ENCODE peak calls at places on chromosomes 6 and 20, in five cellular contexts. H, I, X, E and K are unnamed samples. For H3K4me1, the result is how much of the 10 kb centered on the place peaks cover.

GRCh38 chr6:149567846-149568585 is 1.8 kb downstream of the GINM1 start:
- DNase-seq in E (no peak), X (no peak), I (no peak), H (no peak), K (no peak)

GRCh38 chr6:34128045-34128444 is 17.8 kb downstream of the GRM4 start:
- DNase-seq in I (no peak), H (no peak), X (no peak), E (no peak), K (no peak)

GRCh38 chr6:15401120-15401519 is 155.3 kb downstream of the JARID2 start:
- DNase-seq in I (no peak), H (no peak), E (no peak), X (no peak), K (no peak)

GRCh38 chr6:29524444-29524843 is 35.1 kb downstream of the UBD start:
- DNase-seq in X (no peak), E (no peak), H (no peak), I (no peak), K (no peak)

GRCh38 chr6:49202923-49203322 is 260.1 kb downstream of the MMUT start:
- DNase-seq in E (no peak), I (no peak), H (no peak), X (no peak), K (no peak)

GRCh38 chr6:52152692-52153091 is 33.5 kb upstream of the IL17A start:
- DNase-seq in H (no peak), X (no peak), I (no peak), E (no peak), K (no peak)

GRCh38 chr6:129671442-129672344 is 38.3 kb downstream of the ARHGAP18 start:
- DNase-seq in I (no peak), E (no peak), H (no peak), X (no peak), K (no peak)

GRCh38 chr6:161257778-161258457 is 15.9 kb downstream of the AGPAT4 start:
- DNase-seq in I (peak), H (no peak), X (peak), E (no peak), K (no peak)

GRCh38 chr20:44701116-44701865 is 13.9 kb upstream of the CCN5 start:
- DNase-seq in I (no peak), X (no peak), E (no peak), H (peak), K (peak)

GRCh38 chr20:44701889-44702288 is 13.3 kb upstream of the CCN5 start:
- DNase-seq in X (no peak), E (no peak), I (no peak), H (no peak), K (peak)

GRCh38 chr20:44703956-44704488 is 11.1 kb upstream of the CCN5 start:
- DNase-seq in E (no peak), I (no peak), H (no peak), X (no peak), K (peak)

GRCh38 chr20:44703183-44703925 is 11.8 kb upstream of the CCN5 start:
- DNase-seq in I (no peak), X (no peak), H (no peak), E (no peak), K (no peak)

DNA sequence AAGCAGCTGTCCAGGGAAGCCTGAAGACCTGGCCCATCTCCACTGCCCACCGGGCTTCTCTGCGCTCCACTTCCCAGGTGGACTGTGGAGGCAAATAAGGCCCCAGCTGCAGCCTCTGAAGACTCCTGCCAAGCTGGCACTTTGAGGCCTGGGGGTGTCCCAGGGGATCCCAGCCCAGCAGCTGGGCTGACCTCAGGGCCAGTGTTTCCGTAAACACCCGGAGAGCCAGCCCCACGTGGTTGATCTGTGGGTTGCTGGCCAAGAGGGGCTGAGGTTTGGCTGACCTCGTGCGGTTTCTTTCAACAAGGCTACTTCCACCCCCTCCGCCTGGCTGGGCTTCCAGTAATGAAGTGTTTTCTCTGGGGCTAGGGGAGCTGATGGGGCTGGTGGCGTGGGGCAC is 12.4 kb upstream of the CCN5 start:
- DNase-seq in X (peak), H (peak), I (peak), E (peak), K (peak)
- H3K27ac ChIP-seq in X (peak), H (peak), I (no peak), E (peak), K (no peak)

GRCh38 chr20:63900373-63900772 is 5.4 kb downstream of the DNAJC5 start:
- DNase-seq in H (no peak), E (no peak), I (no peak), X (no peak), K (no peak)
- H3K4me1 ChIP-seq in H (under half), E (half or more), I (under half), X (under half), K (under half)

GRCh38 chr6:111086685-111087084 is 618 bp upstream of the SLC16A10 start:
- DNase-seq in E (no peak), I (no peak), H (no peak), X (no peak), K (no peak)

GRCh38 chr6:111090766-111091165 is 3.5 kb downstream of the SLC16A10 start:
- DNase-seq in X (no peak), I (no peak), H (no peak), E (no peak), K (no peak)

GRCh38 chr6:111087871-111088667 is 766 bp downstream of the SLC16A10 start:
- DNase-seq in E (no peak), H (peak), I (no peak), X (no peak), K (peak)

GRCh38 chr6:111088668-111089003 is 1.3 kb downstream of the SLC16A10 start:
- DNase-seq in E (no peak), I (no peak), X (no peak), H (no peak), K (no peak)

DNA sequence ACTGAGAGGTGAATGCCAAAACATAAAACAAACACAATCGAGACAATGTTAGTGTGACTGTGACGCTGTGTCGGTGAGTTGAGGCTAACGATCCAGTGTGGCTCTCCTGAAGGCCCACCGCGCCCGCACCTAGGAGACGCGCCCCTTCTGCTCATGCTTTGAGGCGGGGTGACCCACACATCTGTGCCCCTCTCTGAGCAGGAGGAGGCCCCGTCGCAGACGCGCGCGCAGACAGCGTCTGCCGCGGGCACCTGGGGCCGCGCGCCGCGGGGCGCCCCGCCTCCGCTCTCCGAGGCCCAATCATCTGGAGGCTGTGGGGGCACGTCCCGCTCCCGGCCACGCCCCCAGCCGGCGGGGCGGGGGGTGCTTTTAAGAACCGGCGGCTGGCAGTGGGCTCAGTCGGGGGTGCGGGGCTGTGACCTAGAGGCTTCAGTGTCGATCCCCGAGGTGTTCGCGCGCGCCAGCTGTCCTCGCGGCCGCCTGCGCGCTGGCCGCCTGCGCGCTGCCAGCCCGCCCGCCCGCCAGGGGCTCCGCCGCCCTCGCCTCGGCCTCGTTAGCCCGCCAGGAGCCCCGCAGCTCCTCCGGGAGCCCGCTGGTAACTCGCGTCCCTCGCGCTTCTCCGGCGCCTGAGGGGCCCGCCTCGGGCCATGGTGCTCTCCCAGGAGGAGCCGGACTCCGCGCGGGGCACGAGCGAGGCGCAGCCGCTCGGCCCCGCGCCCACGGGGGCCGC is at the start of gene SLC16A10:
- DNase-seq in X (peak), E (no peak), H (peak), I (peak), K (no peak)
- H3K27ac ChIP-seq in X (peak), E (peak), H (peak), I (no peak), K (no peak)

DNA sequence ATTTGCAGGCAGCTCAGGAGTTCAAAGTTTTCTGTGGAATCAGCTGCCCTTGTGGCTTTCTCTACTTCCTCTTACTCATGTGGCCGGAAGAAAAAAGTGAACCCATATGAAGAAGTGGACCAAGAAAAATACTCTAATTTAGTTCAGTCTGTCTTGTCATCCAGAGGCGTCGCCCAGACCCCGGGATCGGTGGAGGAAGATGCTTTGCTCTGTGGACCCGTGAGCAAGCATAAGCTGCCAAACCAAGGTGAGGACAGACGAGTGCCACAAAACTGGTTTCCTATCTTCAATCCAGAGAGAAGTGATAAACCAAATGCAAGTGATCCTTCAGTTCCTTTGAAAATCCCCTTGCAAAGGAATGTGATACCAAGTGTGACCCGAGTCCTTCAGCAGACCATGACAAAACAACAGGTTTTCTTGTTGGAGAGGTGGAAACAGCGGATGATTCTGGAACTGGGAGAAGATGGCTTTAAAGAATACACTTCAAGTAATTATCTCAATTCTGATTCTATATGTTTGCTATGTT is 1.1 kb downstream of the MGME1 start:
- DNase-seq in E (no peak), H (peak), I (peak), X (no peak), K (no peak)
- H3K4me1 ChIP-seq in E (half or more), H (under half), I (under half), X (under half), K (under half)